ENCODE peak calls at places on chromosomes 12 and 14, in eight cellular contexts. R is A549, C is GM12891, Y is endothelial cell of umbilical vein, B is esophagus squamous epithelium, M is spleen, N is adrenal gland, F is sigmoid colon. P is an unnamed sample.
A peak's percentile ranks its signal among the peaks of the same experiment; 100 is the strongest.

GRCh38 chr12:2137707-2138106 is 84.9 kb downstream of the CACNA1C start:
- DNase-seq in Y (no peak), B (no peak), N (no peak), R (no peak), F (peak; percentile 66), C (no peak), M (no peak), P (no peak)

GRCh38 chr12:26636710-26637328 is 196.2 kb downstream of the ITPR2 start:
- DNase-seq in R (peak; percentile 31), C (no peak), M (no peak), N (peak; percentile 35), F (no peak), B (no peak), Y (peak; percentile 69), P (no peak)

GRCh38 chr12:109818253-109818652 is 14.9 kb downstream of the TRPV4 start:
- DNase-seq in F (no peak), N (no peak), M (no peak), B (no peak), R (no peak), C (no peak), Y (no peak), P (no peak)

GRCh38 chr14:60722163-60722835 is 1.9 kb downstream of the SIX4 start:
- DNase-seq in F (no peak), N (peak; percentile 23), B (no peak), C (peak; percentile 46), R (peak; percentile 50), Y (peak; percentile 54), M (peak; percentile 74), P (peak; percentile 25)

GRCh38 chr14:98958048-98959031 is 313.7 kb downstream of the BCL11B start:
- DNase-seq in R (no peak), M (no peak), N (no peak), C (no peak), Y (no peak), B (no peak), F (peak; percentile 44), P (no peak)

GRCh38 chr12:13198921-13199320 is 2.4 kb downstream of the EMP1 start:
- DNase-seq in N (no peak), R (no peak), Y (peak; percentile 70), F (no peak), M (no peak), C (no peak), B (no peak), P (no peak)

GRCh38 chr14:96423446-96424103 is 31.6 kb downstream of the AK7 start:
- DNase-seq in B (no peak), Y (no peak), M (no peak), R (no peak), N (peak; percentile 17), C (peak; percentile 6), F (no peak), P (peak; percentile 27)

GRCh38 chr14:69996197-69996596 is 117.0 kb downstream of the SMOC1 start:
- DNase-seq in M (no peak), R (no peak), F (no peak), Y (no peak), B (no peak), N (no peak), C (no peak), P (no peak)

GRCh38 chr14:99320105-99320572 is 48.1 kb upstream of the BCL11B start:
- DNase-seq in M (peak; percentile 87), N (peak; percentile 30), R (peak; percentile 77), F (no peak), Y (peak; percentile 32), C (peak; percentile 83), B (no peak), P (peak; percentile 78)

GRCh38 chr14:71408362-71409035 is 501.2 kb downstream of the PCNX1 start:
- DNase-seq in Y (no peak), R (no peak), N (no peak), F (no peak), C (no peak), B (no peak), M (no peak), P (no peak)

GRCh38 chr12:15688838-15689237 is 100.3 kb downstream of the EPS8 start:
- DNase-seq in N (no peak), M (no peak), B (no peak), F (no peak), R (no peak), C (no peak), Y (no peak), P (peak; percentile 18)

GRCh38 chr14:91329615-91330014 is 85.1 kb upstream of the GPR68 start:
- DNase-seq in C (no peak), Y (no peak), B (no peak), M (peak; percentile 47), R (no peak), F (no peak), N (no peak), P (no peak)

GRCh38 chr14:32584079-32584478 is 255.0 kb downstream of the AKAP6 start:
- DNase-seq in N (no peak), C (no peak), B (no peak), F (no peak), R (no peak), M (no peak), Y (no peak), P (no peak)

GRCh38 chr12:99386907-99387306 is 260.6 kb upstream of the GARIN6 start:
- DNase-seq in R (peak; percentile 13), C (no peak), M (no peak), B (no peak), N (no peak), F (no peak), Y (no peak), P (peak; percentile 24)

GRCh38 chr12:32507559-32508276 is 108.4 kb downstream of the FGD4 start:
- DNase-seq in B (no peak), C (no peak), N (no peak), M (no peak), F (no peak), R (no peak), Y (no peak), P (no peak)

GRCh38 chr12:109612975-109613502 is 39.4 kb downstream of the MVK start:
- DNase-seq in C (no peak), F (no peak), M (no peak), N (no peak), R (peak; percentile 30), Y (no peak), B (no peak), P (no peak)

DNA sequence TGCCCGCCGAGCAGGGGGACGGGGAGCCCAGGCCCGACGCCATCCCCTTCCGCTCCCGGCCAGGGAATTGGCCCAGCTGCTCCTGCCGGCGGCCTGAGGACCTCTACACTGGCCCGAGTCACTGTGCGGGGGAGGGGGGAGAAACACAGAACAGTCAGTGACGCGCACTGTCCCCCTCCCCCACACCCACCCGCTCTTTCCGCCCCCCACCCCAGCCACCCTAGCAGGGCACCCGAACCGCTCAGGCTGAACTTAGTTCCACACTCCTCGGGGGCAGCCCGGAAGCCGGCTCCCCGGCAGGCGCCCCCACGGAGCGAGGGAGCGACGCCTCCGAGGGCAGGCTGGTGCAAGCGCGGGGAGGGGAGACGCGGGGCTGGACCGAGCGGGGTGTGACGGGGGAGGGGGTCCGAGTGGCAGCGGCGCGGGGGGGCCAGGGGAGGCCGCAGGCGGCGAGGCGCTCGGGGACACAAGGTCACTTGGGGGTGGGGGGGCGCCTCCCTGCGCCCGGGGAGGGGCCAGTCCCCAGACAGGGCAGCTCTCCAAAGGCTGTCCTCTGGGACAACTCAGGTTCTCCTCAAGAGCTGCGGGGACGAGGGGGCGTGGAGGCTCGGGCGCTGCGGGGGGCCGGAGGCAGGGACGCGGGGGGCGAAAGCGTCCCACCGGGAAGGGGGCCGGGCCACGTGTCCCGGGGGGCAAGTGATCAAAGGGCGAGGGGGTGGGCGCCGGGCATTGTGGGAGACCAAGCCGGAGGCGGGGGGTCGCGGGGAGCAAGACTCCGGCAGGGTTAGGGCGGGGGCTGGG is 648 bp downstream of the CHD4 start:
- DNase-seq in C (no peak), F (peak; percentile 89), N (peak; percentile 84), Y (peak; percentile 40), M (peak; percentile 94), B (peak; percentile 9), R (peak; percentile 62), P (peak; percentile 77)
- TF ChIP-seq POLR2A in C (no peak), F (no peak), N (peak; percentile 55), Y (no peak), M (no peak), B (no peak), R (no peak), P (no peak)

GRCh38 chr12:29533815-29534489 is 36.5 kb upstream of the OVCH1 start:
- DNase-seq in B (no peak), F (no peak), N (no peak), Y (no peak), M (no peak), C (no peak), R (no peak), P (no peak)
- TF ChIP-seq POLR2A in B (no peak), F (no peak), N (no peak), Y (no peak), M (no peak), C (no peak), R (no peak), P (no peak)

GRCh38 chr12:52951640-52952039 is 2.7 kb downstream of the KRT18 start:
- DNase-seq in R (no peak), N (no peak), M (no peak), B (no peak), F (no peak), C (no peak), Y (no peak), P (no peak)

GRCh38 chr12:52950553-52950952 is 1.6 kb downstream of the KRT18 start:
- DNase-seq in C (no peak), N (no peak), Y (no peak), R (no peak), M (no peak), F (no peak), B (no peak), P (no peak)

GRCh38 chr12:52947738-52948423 is 1.0 kb upstream of the KRT18 start:
- DNase-seq in B (no peak), Y (no peak), M (no peak), R (no peak), F (no peak), C (no peak), N (no peak), P (no peak)

GRCh38 chr12:52951126-52951525 is 2.2 kb downstream of the KRT18 start:
- DNase-seq in N (no peak), Y (no peak), B (no peak), M (no peak), F (no peak), C (no peak), R (no peak), P (no peak)

GRCh38 chr12:52949413-52950331 is 754 bp downstream of the KRT18 start:
- DNase-seq in B (no peak), N (peak; percentile 27), Y (peak; percentile 96), R (peak; percentile 87), F (no peak), M (no peak), C (no peak), P (no peak)
- TF ChIP-seq POLR2A in B (no peak), N (no peak), Y (no peak), R (peak; percentile 49), F (no peak), M (no peak), C (no peak), P (no peak)

DNA sequence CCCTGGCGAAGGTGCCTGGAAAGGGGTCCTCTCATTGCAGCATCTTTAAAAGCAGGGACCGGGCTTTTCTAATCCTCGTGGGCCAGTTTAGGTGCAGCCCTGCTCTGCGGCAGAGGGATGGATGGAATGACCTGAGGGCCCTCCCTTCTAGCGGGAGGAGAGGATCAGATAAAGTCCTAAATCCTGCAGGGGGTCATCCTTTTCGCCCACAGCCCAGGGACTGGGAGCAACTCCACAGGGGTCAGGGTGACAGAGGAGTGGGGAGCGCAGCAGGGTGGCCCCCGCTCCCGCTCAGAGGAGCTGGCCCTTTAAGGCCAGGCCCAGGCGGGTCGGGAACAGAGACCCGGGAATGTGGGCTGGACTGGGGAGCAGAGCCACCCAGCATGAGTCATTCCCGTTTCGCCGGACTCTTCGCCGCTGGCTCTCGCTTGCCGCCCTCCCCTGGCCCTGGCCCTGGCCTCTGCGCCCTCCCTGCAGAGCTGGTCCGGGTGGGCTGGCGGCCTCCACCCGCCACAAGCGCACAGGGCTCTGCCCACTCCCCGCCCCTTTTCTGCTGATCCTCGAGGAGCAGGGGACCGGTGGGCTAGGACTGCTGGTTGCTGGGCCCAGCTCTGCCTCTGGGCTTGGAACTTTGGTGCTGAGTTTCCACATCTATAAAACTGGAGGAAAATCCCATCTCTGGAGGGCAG is 92.9 kb downstream of the NINJ2 start:
- DNase-seq in B (no peak), F (peak; percentile 91), Y (peak; percentile 72), M (peak; percentile 85), R (peak; percentile 98), N (peak; percentile 81), C (no peak), P (no peak)
- TF ChIP-seq POLR2A in B (peak; percentile 39), F (peak; percentile 33), Y (peak; percentile 58), M (no peak), R (peak; percentile 53), N (peak; percentile 70), C (no peak), P (no peak)